ENCODE peak calls at places on chromosomes 13 and 19, in ten cellular contexts. L is left ventricle myocardium inferior; D is DMS79 treated with DMSO at 0.1 percent for 48 hours; F is EL; M is foreskin fibroblast; P is cardiac muscle cell; W is ELR; A is CD4-positive, CD25-positive, alpha-beta regulatory T cell; Q is effector CD4-positive, alpha-beta T cell; V is heart right ventricle. R is an unnamed sample.

GRCh38 chr19:51531349-51532315 is at the start of gene SIGLEC6:
- DNase-seq in L (peak; percentile 47), D (no peak), F (no peak), M (no peak), P (no peak), W (no peak), A (no peak), Q (no peak), V (peak; percentile 34), R (no peak)

GRCh38 chr13:26557393-26558073 is at the start of gene WASF3:
- DNase-seq in L (peak; percentile 94), D (peak; percentile 73), F (peak; percentile 95), M (peak; percentile 94), P (peak; percentile 97), W (peak; percentile 96), A (no peak), Q (no peak), V (peak; percentile 95), R (peak; percentile 93)

GRCh38 chr19:6521718-6522646 is 8.8 kb upstream of the TNFSF9 start:
- DNase-seq in L (no peak), D (no peak), F (peak; percentile 28), M (no peak), P (peak; percentile 41), W (peak; percentile 36), A (no peak), Q (peak; percentile 51), V (no peak), R (no peak)

GRCh38 chr13:81017525-81018152 is 676.7 kb upstream of the SPRY2 start:
- DNase-seq in L (no peak), D (no peak), F (peak; percentile 23), M (peak; percentile 14), P (peak; percentile 70), W (peak; percentile 74), A (no peak), Q (no peak), V (no peak), R (no peak)

GRCh38 chr19:41484822-41485221 is 41.9 kb downstream of the ERICH4 start:
- DNase-seq in L (no peak), D (no peak), F (no peak), M (no peak), P (no peak), W (no peak), A (no peak), Q (no peak), V (no peak), R (no peak)

GRCh38 chr13:33351324-33351723 is 65.8 kb upstream of the STARD13 start:
- DNase-seq in L (no peak), D (peak; percentile 18), F (peak; percentile 59), M (no peak), P (peak; percentile 69), W (peak; percentile 77), A (no peak), Q (no peak), V (no peak), R (no peak)

GRCh38 chr19:10137751-10138682 is 18.3 kb upstream of the EIF3G start:
- DNase-seq in L (no peak), D (no peak), F (no peak), M (peak; percentile 32), P (no peak), W (no peak), A (no peak), Q (no peak), V (no peak), R (no peak)

GRCh38 chr13:110638814-110639806 is 23.8 kb downstream of the NAXD start:
- DNase-seq in L (no peak), D (no peak), F (no peak), M (no peak), P (no peak), W (no peak), A (no peak), Q (no peak), V (no peak), R (no peak)

GRCh38 chr13:20441879-20442278 is 83.8 kb downstream of the CRYL1 start:
- DNase-seq in L (no peak), D (no peak), F (no peak), M (peak; percentile 38), P (peak; percentile 73), W (peak; percentile 48), A (no peak), Q (no peak), V (no peak), R (no peak)

GRCh38 chr13:71625694-71626093 is 241.3 kb downstream of the DACH1 start:
- DNase-seq in L (no peak), D (no peak), F (no peak), M (peak; percentile 7), P (peak; percentile 54), W (peak; percentile 69), A (no peak), Q (no peak), V (no peak), R (no peak)

GRCh38 chr13:23380534-23380933 is 53.0 kb downstream of the SACS start:
- DNase-seq in L (no peak), D (no peak), F (no peak), M (peak; percentile 83), P (peak; percentile 76), W (peak; percentile 15), A (no peak), Q (no peak), V (no peak), R (no peak)